ENCODE peak calls at places on chromosome 17, in nine cellular contexts. A is mammary epithelial cell; Q is left ventricle myocardium inferior; C is Panc1; F is fibroblast of the aortic adventitia; G is mucosa of descending colon; M is AG10803; U is lower leg skin; X is activated CD8-positive, alpha-beta T cell treated with anti-CD3 and anti-CD28 coated beads for 36 hours. I is an unnamed sample.

GRCh38 chr17:29778936-29779811 is 150.9 kb downstream of the SSH2 start:
- DNase-seq in A (peak; percentile 31), F (peak; percentile 75), M (peak; percentile 52), X (peak; percentile 93), U (peak; percentile 81), Q (peak; percentile 82), C (peak; percentile 35), G (peak; percentile 80), I (peak; percentile 72)

GRCh38 chr17:76735006-76735405 is 2.1 kb downstream of the SRSF2 start:
- DNase-seq in G (no peak), A (peak; percentile 46), U (no peak), M (no peak), F (peak; percentile 59), X (no peak), Q (no peak), C (no peak), I (peak; percentile 74)

GRCh38 chr17:78589031-78589675 is 12.0 kb upstream of the DNAH17 start:
- DNase-seq in Q (no peak), A (no peak), F (no peak), U (no peak), C (no peak), M (no peak), G (no peak), X (no peak), I (no peak)

GRCh38 chr17:77999413-78000173 is 41.1 kb downstream of the TNRC6C start:
- DNase-seq in M (peak; percentile 34), Q (no peak), U (no peak), C (no peak), A (peak; percentile 16), X (peak; percentile 55), G (no peak), F (peak; percentile 40), I (peak; percentile 35)

GRCh38 chr17:30520436-30520835 is 43.2 kb downstream of the GOSR1 start:
- DNase-seq in M (peak; percentile 76), U (no peak), F (peak; percentile 86), A (peak; percentile 26), G (no peak), Q (no peak), X (no peak), C (no peak), I (peak; percentile 10)

GRCh38 chr17:5587431-5588032 is 3.2 kb upstream of the NLRP1 start:
- DNase-seq in F (peak; percentile 85), A (peak; percentile 62), G (peak; percentile 55), M (peak; percentile 72), C (no peak), U (peak; percentile 44), X (peak; percentile 58), Q (no peak), I (peak; percentile 80)

GRCh38 chr17:80604007-80604728 is 59.5 kb downstream of the RPTOR start:
- DNase-seq in G (no peak), Q (no peak), A (no peak), M (no peak), U (no peak), F (no peak), C (no peak), X (no peak), I (no peak)

GRCh38 chr17:78163881-78164747 is 4.3 kb upstream of the SYNGR2 start:
- DNase-seq in G (no peak), F (no peak), X (no peak), U (no peak), Q (no peak), A (no peak), C (no peak), M (no peak), I (no peak)

GRCh38 chr17:49365667-49366066 is 3.6 kb upstream of the ZNF652 start:
- DNase-seq in U (no peak), F (no peak), C (no peak), Q (no peak), X (peak; percentile 50), M (peak; percentile 33), G (no peak), A (no peak), I (no peak)
- TF ChIP-seq CTCF in U (no peak), F (peak; percentile 10), C (peak; percentile 45), Q (peak; percentile 27), X (no peak), M (peak; percentile 33), G (no peak), A (peak; percentile 29), I (peak; percentile 19)

DNA sequence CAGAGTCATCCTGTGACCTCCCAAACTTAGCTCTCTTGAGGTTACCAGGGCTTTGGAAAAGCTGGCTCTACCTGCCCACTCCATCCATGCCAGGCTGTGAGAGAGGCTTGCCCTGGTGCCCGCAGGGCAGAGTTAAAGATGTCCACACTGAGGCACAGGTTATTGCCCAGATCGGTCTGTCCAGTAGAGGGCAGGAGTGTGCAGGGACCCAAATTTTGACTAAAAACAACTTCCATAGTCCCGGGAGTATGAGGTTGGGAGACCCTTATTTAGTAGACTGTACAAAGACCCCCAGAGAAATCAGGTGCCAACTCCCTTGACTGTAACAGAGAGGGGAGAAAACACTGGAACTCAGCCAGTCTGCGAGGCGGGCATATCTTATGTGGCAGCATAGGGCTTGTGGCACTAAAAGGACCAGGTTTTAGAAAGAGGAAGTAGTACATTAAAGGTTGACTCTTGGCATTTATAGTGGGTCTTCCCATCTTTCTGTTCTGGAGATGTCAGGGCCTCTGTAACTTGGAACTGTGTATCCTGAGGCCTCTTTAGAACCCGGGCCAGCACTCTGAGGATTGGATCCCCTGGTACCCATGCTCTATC is 43.3 kb downstream of the HNF1B start:
- DNase-seq in X (peak; percentile 74), A (no peak), G (peak; percentile 82), U (no peak), C (no peak), Q (no peak), F (peak; percentile 24), M (no peak), I (no peak)
- TF ChIP-seq CTCF in X (peak; percentile 78), A (peak; percentile 74), G (peak; percentile 64), U (no peak), C (peak; percentile 57), Q (peak; percentile 66), F (peak; percentile 71), M (peak; percentile 58), I (peak; percentile 65)

GRCh38 chr17:66790476-66791061 is 44.3 kb upstream of the CACNG5 start:
- DNase-seq in Q (no peak), M (no peak), U (no peak), X (no peak), A (no peak), G (no peak), C (no peak), F (no peak), I (peak; percentile 42)
- TF ChIP-seq CTCF in Q (no peak), M (no peak), U (no peak), X (no peak), A (no peak), G (no peak), C (no peak), F (no peak), I (no peak)

GRCh38 chr17:7627250-7628121 is at the start of gene SAT2:
- DNase-seq in U (peak; percentile 94), F (peak; percentile 95), C (peak; percentile 75), A (peak; percentile 87), G (peak; percentile 97), X (peak; percentile 93), M (peak; percentile 93), Q (peak; percentile 96), I (peak; percentile 97)

GRCh38 chr17:7626307-7626706 is 1.3 kb downstream of the SAT2 start:
- DNase-seq in A (no peak), G (no peak), Q (no peak), F (no peak), M (no peak), C (no peak), X (no peak), U (no peak), I (no peak)

GRCh38 chr17:7623661-7624060 is 4.0 kb downstream of the SAT2 start:
- DNase-seq in Q (no peak), C (no peak), X (no peak), G (no peak), F (no peak), U (no peak), A (no peak), M (no peak), I (no peak)

GRCh38 chr17:7629939-7630571 is at the start of gene SHBG:
- DNase-seq in C (no peak), G (no peak), F (no peak), M (no peak), U (no peak), A (no peak), X (no peak), Q (no peak), I (no peak)

GRCh38 chr17:7626956-7627249 is 718 bp downstream of the SAT2 start:
- DNase-seq in F (no peak), G (no peak), U (no peak), Q (no peak), C (no peak), A (no peak), M (no peak), X (no peak), I (no peak)
- TF ChIP-seq CTCF in F (no peak), G (no peak), U (no peak), Q (no peak), C (no peak), A (no peak), M (no peak), X (no peak), I (no peak)

DNA sequence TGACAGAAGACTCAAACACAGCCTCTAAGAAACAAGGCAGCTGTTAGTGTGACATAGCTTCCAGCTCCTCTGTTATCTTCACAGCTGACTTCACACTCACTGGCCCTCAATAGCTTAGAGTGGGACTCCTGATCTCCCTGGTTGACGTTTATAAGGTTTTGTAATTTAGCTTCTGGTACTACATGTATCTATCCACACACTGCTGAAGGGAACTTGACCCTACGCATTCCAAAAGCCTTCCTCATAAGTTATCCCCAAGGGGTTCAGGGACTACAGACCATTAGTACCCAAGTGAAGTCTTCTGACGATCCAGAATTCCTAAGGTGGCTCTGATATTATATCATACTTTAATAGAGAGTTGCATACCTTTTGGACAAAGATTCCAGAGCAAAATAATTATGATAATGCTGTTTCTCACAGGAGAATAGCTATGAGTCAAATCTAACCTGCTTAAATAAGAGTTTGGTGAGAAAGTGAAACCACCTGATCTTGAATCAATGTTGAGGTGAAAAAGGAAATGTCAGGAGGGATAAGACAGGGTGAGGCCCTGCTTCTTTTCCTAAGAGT is 14.5 kb downstream of the ACACA start:
- DNase-seq in U (no peak), F (peak; percentile 82), M (peak; percentile 71), C (no peak), G (no peak), X (no peak), Q (no peak), A (peak; percentile 44), I (peak; percentile 91)
- TF ChIP-seq CTCF in U (no peak), F (no peak), M (no peak), C (no peak), G (no peak), X (no peak), Q (no peak), A (no peak), I (no peak)